ENCODE peak calls at places on chromosomes 6 and 20, in nine cellular contexts. T is heart left ventricle, Y is endothelial cell of umbilical vein, U is IMR-90, N is right lobe of liver, A is stomach, I is ovary, F is tibial nerve, B is sigmoid colon. R is an unnamed sample.

GRCh38 chr6:44701038-44701636 is 313.6 kb downstream of the CDC5L start:
- DNase-seq in T (no peak), Y (no peak), U (no peak), N (no peak), A (no peak), I (no peak), F (no peak), B (no peak), R (no peak)

GRCh38 chr20:1274485-1275313 is 8.6 kb downstream of the SNPH start:
- DNase-seq in T (no peak), Y (no peak), U (no peak), N (no peak), A (no peak), I (no peak), F (no peak), B (peak; percentile 26), R (no peak)

GRCh38 chr20:31695849-31696804 is 26.5 kb downstream of the BCL2L1 start:
- DNase-seq in T (no peak), Y (peak; percentile 54), U (peak; percentile 57), N (peak; percentile 86), A (no peak), I (no peak), F (no peak), B (no peak), R (peak; percentile 77)

GRCh38 chr20:23159256-23159922 is 73.3 kb upstream of the CD93 start:
- DNase-seq in T (peak; percentile 69), Y (no peak), U (no peak), N (no peak), A (peak; percentile 25), I (no peak), F (no peak), B (peak; percentile 69), R (no peak)

GRCh38 chr6:120211955-120212792 is 862.6 kb upstream of the MAN1A1 start:
- DNase-seq in T (no peak), Y (no peak), U (no peak), N (peak; percentile 54), A (no peak), I (no peak), F (no peak), B (no peak), R (no peak)

GRCh38 chr6:104014560-104014959 is 845.2 kb downstream of the HACE1 start:
- DNase-seq in T (no peak), Y (no peak), U (no peak), N (no peak), A (no peak), I (no peak), F (no peak), B (no peak), R (no peak)

GRCh38 chr20:52268184-52268583 is 76.6 kb upstream of the ZFP64 start:
- DNase-seq in T (no peak), Y (no peak), U (peak; percentile 59), N (no peak), A (no peak), I (no peak), F (no peak), B (no peak), R (no peak)

GRCh38 chr20:1618479-1618878 is 1.3 kb downstream of the SIRPB1 start:
- DNase-seq in T (no peak), Y (no peak), U (peak; percentile 0), N (no peak), A (no peak), I (no peak), F (no peak), B (no peak), R (no peak)

GRCh38 chr20:21623074-21623780 is 82.2 kb upstream of the PAX1 start:
- DNase-seq in T (no peak), Y (no peak), U (no peak), N (no peak), A (no peak), I (no peak), F (no peak), B (no peak), R (no peak)

GRCh38 chr20:56447227-56447626 is 21.2 kb upstream of the RTF2 start:
- DNase-seq in T (no peak), Y (no peak), U (no peak), N (no peak), A (no peak), I (no peak), F (no peak), B (no peak), R (no peak)

GRCh38 chr6:40399888-40400468 is 187.2 kb downstream of the LRFN2 start:
- DNase-seq in T (no peak), Y (no peak), U (no peak), N (no peak), A (no peak), I (no peak), F (no peak), B (no peak), R (no peak)

GRCh38 chr6:113949499-113949898 is 21.4 kb downstream of the HDAC2 start:
- DNase-seq in T (no peak), Y (no peak), U (no peak), N (no peak), A (no peak), I (no peak), F (no peak), B (no peak), R (no peak)

GRCh38 chr20:38840053-38840893 is 34.8 kb downstream of the PPP1R16B start:
- DNase-seq in T (no peak), Y (no peak), U (no peak), N (no peak), A (no peak), I (no peak), F (no peak), B (no peak), R (no peak)

GRCh38 chr6:19795211-19795610 is 42.0 kb upstream of the ID4 start:
- DNase-seq in T (no peak), Y (no peak), U (no peak), N (no peak), A (no peak), I (no peak), F (no peak), B (no peak), R (no peak)

GRCh38 chr6:10314163-10314955 is 100.5 kb downstream of the TFAP2A start:
- DNase-seq in T (no peak), Y (no peak), U (no peak), N (no peak), A (no peak), I (no peak), F (no peak), B (no peak), R (no peak)

GRCh38 chr6:134882426-134883038 is 67.4 kb downstream of the ALDH8A1 start:
- DNase-seq in T (peak; percentile 60), Y (peak; percentile 79), U (peak; percentile 79), N (peak; percentile 62), A (peak; percentile 77), I (peak; percentile 48), F (peak; percentile 85), B (peak; percentile 78), R (peak; percentile 89)

GRCh38 chr20:35387334-35387733 is 24.4 kb downstream of the UQCC1 start:
- DNase-seq in T (no peak), Y (no peak), U (peak; percentile 63), N (no peak), A (no peak), I (no peak), F (no peak), B (no peak), R (no peak)

GRCh38 chr6:28757429-28758045 is 166.2 kb downstream of the TRIM27 start:
- DNase-seq in T (no peak), Y (no peak), U (no peak), N (no peak), A (no peak), I (no peak), F (no peak), B (no peak), R (no peak)

GRCh38 chr6:40932366-40932765 is 106.7 kb downstream of the UNC5CL start:
- DNase-seq in T (no peak), Y (peak; percentile 10), U (peak; percentile 42), N (no peak), A (no peak), I (no peak), F (no peak), B (no peak), R (no peak)

DNA sequence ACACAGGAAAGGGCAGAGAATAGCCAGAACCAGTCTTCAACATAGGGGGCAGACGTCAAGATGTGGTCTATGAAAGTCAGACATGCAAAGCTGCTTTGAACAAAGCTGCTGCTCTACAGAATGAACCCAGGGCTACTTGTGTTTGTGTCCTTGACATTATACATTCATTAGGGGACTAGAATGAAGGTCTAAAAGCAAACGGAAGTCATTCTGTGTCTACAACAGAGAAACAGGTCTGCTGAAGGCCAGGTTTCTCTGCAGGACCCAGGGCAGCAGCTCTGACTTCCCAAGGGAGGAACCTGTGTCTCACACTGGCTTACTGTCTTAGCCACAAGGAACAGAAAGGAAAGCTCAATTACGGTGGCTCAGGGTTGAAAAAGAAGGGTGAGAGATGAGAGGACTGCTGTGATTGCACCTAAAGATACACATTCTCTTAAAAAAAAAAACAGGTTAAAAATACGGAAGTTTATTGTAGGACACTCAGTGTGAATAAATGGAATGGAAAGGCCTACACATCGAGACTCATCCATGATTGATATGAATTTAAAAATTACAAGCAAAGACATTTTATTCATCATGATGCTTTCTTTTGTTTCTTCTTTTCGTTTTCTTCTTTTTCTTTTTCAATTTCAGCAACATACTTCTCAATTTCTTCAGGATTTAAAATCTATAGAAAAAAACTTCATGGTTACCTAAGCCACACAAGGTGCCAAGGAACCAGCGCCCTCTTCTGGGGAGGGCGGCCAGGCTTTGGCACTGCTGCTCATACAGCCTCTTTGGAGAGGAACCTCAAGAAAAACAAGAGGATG is 6.7 kb downstream of the PSMA7 start:
- DNase-seq in T (peak; percentile 71), Y (peak; percentile 84), U (peak; percentile 68), N (no peak), A (peak; percentile 77), I (peak; percentile 44), F (peak; percentile 72), B (no peak), R (peak; percentile 78)
- TF ChIP-seq POLR2A in T (no peak), Y (no peak), U (no peak), N (no peak), A (no peak), I (no peak), F (no peak), B (no peak), R (no peak)

DNA sequence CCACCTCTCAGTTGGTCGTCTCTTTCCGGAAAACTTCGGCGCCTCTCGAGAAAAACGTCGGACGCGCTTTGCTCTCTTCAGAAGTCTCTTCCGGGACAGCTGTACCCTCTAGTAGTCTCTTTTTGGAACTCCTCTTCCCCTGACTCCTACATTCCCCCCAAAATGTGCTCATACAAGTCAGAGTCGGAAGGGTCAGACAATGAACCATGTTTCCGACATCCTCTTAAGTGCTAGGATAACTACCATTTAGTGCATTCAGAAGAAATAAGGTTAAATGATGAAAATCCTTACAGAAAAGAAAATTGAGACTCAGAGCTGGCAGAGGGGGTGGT is 476 bp upstream of the TP53RK start:
- DNase-seq in T (no peak), Y (no peak), U (no peak), N (no peak), A (no peak), I (no peak), F (no peak), B (no peak), R (no peak)
- H3K4me3 ChIP-seq in T (peak overlapping the region; percentile 72), Y (peak overlapping the region; percentile 48), U (peak overlapping the region; percentile 63), N (peak overlapping the region; percentile 93), A (peak overlapping the region; percentile 70), I (peak overlapping the region; percentile 33), F (peak overlapping the region; percentile 89), B (peak overlapping the region; percentile 91), R (peak overlapping the region; percentile 80)

GRCh38 chr6:111572216-111572706 is 33.4 kb downstream of the TRAF3IP2 start:
- DNase-seq in T (no peak), Y (no peak), U (no peak), N (no peak), A (no peak), I (no peak), F (no peak), B (no peak), R (no peak)
- H3K36me3 ChIP-seq in T (peaks cover 19% of the 10 kb centered on the region), Y (no peaks in the 10 kb centered on the region), U (peaks cover 11% of the 10 kb centered on the region), N (no peaks in the 10 kb centered on the region), A (peaks cover 82% of the 10 kb centered on the region), I (no peaks in the 10 kb centered on the region), F (no peaks in the 10 kb centered on the region), B (no peaks in the 10 kb centered on the region), R (no peaks in the 10 kb centered on the region)

GRCh38 chr6:119147101-119148053 is 68.9 kb upstream of the FAM184A start:
- DNase-seq in T (peak; percentile 40), Y (peak; percentile 77), U (peak; percentile 98), N (no peak), A (peak; percentile 37), I (peak; percentile 37), F (peak; percentile 57), B (peak; percentile 74), R (peak; percentile 68)
- TF ChIP-seq POLR2A in T (no peak), Y (no peak), U (no peak), N (no peak), A (no peak), I (no peak), F (no peak), B (no peak), R (no peak)

R was measured in Peyer's patch.